ENCODE peak calls at places on chromosomes 11 and 22, in nine cellular contexts. B is uterus; U is neuronal stem cell; G is heart right ventricle; X is mammary epithelial cell; A is tibial artery; R is body of pancreas; Y is CD4-positive, CD25-positive, alpha-beta regulatory T cell; C is prostate gland. L is an unnamed sample.

GRCh38 chr11:70467196-70468085 is 69.1 kb downstream of the CTTN start:
- DNase-seq in B (no peak), U (peak; percentile 56), G (peak; percentile 49), X (peak; percentile 15), A (no peak), R (peak; percentile 53), Y (peak; percentile 31), C (peak; percentile 50), L (peak; percentile 67)

GRCh38 chr11:30772908-30773307 is 186.8 kb upstream of the MPPED2 start:
- DNase-seq in B (no peak), U (no peak), G (no peak), X (no peak), A (no peak), R (no peak), Y (no peak), C (no peak), L (no peak)

GRCh38 chr22:28798810-28799124 is 1.6 kb downstream of the XBP1 start:
- DNase-seq in B (no peak), U (no peak), G (no peak), X (no peak), A (no peak), R (no peak), Y (no peak), C (no peak), L (peak; percentile 21)

GRCh38 chr11:124586247-124586860 is 16.6 kb downstream of the OR8A1 start:
- DNase-seq in B (peak; percentile 18), U (peak; percentile 48), G (peak; percentile 41), X (peak; percentile 37), A (no peak), R (peak; percentile 52), Y (peak; percentile 51), C (peak; percentile 42), L (peak; percentile 80)

GRCh38 chr11:116312560-116313340 is 460.0 kb downstream of the BUD13 start:
- DNase-seq in B (peak; percentile 58), U (no peak), G (peak; percentile 85), X (peak; percentile 10), A (peak; percentile 80), R (peak; percentile 92), Y (no peak), C (peak; percentile 41), L (peak; percentile 93)

GRCh38 chr11:131712897-131713296 is 342.5 kb downstream of the NTM start:
- DNase-seq in B (no peak), U (no peak), G (no peak), X (no peak), A (no peak), R (no peak), Y (no peak), C (no peak), L (no peak)

GRCh38 chr11:4146070-4146764 is 51.6 kb downstream of the RRM1 start:
- DNase-seq in B (no peak), U (no peak), G (no peak), X (no peak), A (no peak), R (no peak), Y (no peak), C (no peak), L (no peak)

GRCh38 chr22:24146791-24147353 is 34.4 kb upstream of the SUSD2 start:
- DNase-seq in B (peak; percentile 64), U (no peak), G (peak; percentile 45), X (no peak), A (peak; percentile 84), R (peak; percentile 58), Y (no peak), C (no peak), L (peak; percentile 74)

GRCh38 chr11:38038777-38039176 is 1440.7 kb upstream of the RAG2 start:
- DNase-seq in B (no peak), U (no peak), G (no peak), X (no peak), A (no peak), R (no peak), Y (no peak), C (no peak), L (no peak)

GRCh38 chr11:102157219-102157618 is 47.0 kb downstream of the YAP1 start:
- DNase-seq in B (peak; percentile 54), U (no peak), G (peak; percentile 67), X (peak; percentile 87), A (peak; percentile 81), R (peak; percentile 74), Y (no peak), C (peak; percentile 64), L (no peak)

GRCh38 chr11:66466225-66467033 is at the start of gene PELI3:
- DNase-seq in B (peak; percentile 97), U (peak; percentile 96), G (peak; percentile 92), X (peak; percentile 78), A (peak; percentile 96), R (peak; percentile 95), Y (peak; percentile 89), C (peak; percentile 91), L (peak; percentile 99)

GRCh38 chr11:11977206-11977938 is 31.1 kb downstream of the DKK3 start:
- DNase-seq in B (peak; percentile 84), U (no peak), G (peak; percentile 83), X (peak; percentile 69), A (peak; percentile 88), R (peak; percentile 60), Y (no peak), C (peak; percentile 29), L (peak; percentile 87)

GRCh38 chr11:72584293-72584921 is 89.8 kb downstream of the PDE2A start:
- DNase-seq in B (no peak), U (no peak), G (peak; percentile 29), X (no peak), A (peak; percentile 84), R (peak; percentile 27), Y (peak; percentile 57), C (no peak), L (peak; percentile 93)

GRCh38 chr11:14237333-14237988 is 121.5 kb downstream of the RRAS2 start:
- DNase-seq in B (no peak), U (no peak), G (no peak), X (no peak), A (no peak), R (no peak), Y (peak; percentile 40), C (no peak), L (no peak)

GRCh38 chr22:25651332-25651731 is 86.9 kb downstream of the GRK3 start:
- DNase-seq in B (no peak), U (no peak), G (no peak), X (no peak), A (no peak), R (no peak), Y (no peak), C (no peak), L (no peak)

GRCh38 chr11:35418282-35418846 is 994 bp downstream of the SLC1A2 start:
- DNase-seq in B (no peak), U (peak; percentile 3), G (no peak), X (no peak), A (no peak), R (peak; percentile 34), Y (no peak), C (no peak), L (no peak)

GRCh38 chr22:25636323-25636722 is 71.8 kb downstream of the GRK3 start:
- DNase-seq in B (no peak), U (no peak), G (no peak), X (no peak), A (no peak), R (no peak), Y (no peak), C (no peak), L (no peak)

GRCh38 chr11:65041206-65042035 is at the start of gene SAC3D1:
- DNase-seq in B (no peak), U (peak; percentile 58), G (peak; percentile 27), X (no peak), A (no peak), R (peak; percentile 63), Y (peak; percentile 79), C (no peak), L (peak; percentile 78)

GRCh38 chr22:22201925-22202343 is 42.7 kb upstream of the VPREB1 start:
- DNase-seq in B (no peak), U (no peak), G (no peak), X (no peak), A (no peak), R (no peak), Y (no peak), C (no peak), L (no peak)
- H3K4me3 ChIP-seq in B (no peak overlapping the region), U (no peak overlapping the region), G (no peak overlapping the region), X (no peak overlapping the region), A (no peak overlapping the region), R (no peak overlapping the region), Y (no peak overlapping the region), C (no peak overlapping the region), L (no peak overlapping the region)

GRCh38 chr11:119319136-119319701 is 2.3 kb upstream of the MCAM start:
- DNase-seq in B (no peak), U (no peak), G (no peak), X (no peak), A (peak; percentile 67), R (no peak), Y (no peak), C (no peak), L (no peak)
- H3K27ac ChIP-seq in B (peak overlapping the region; percentile 94), U (peak overlapping the region; percentile 51), G (peak overlapping the region; percentile 98), X (peak overlapping the region; percentile 73), A (peak overlapping the region; percentile 99), R (peak overlapping the region; percentile 53), Y (peak overlapping the region; percentile 55), C (peak overlapping the region; percentile 81), L (peak overlapping the region; percentile 97)

GRCh38 chr11:106021181-106021966 is 666 bp downstream of the MSANTD4 start:
- DNase-seq in B (no peak), U (no peak), G (no peak), X (no peak), A (no peak), R (no peak), Y (no peak), C (no peak), L (no peak)
- H3K4me1 ChIP-seq in B (peaks cover 9% of the 10 kb centered on the region), U (peaks cover 6% of the 10 kb centered on the region), G (peaks cover 54% of the 10 kb centered on the region), X (peaks cover 17% of the 10 kb centered on the region), A (peaks cover 25% of the 10 kb centered on the region), R (peaks cover 36% of the 10 kb centered on the region), Y (peaks cover 35% of the 10 kb centered on the region), C (no peaks in the 10 kb centered on the region), L (no peaks in the 10 kb centered on the region)

GRCh38 chr11:8167796-8168195 is 1.0 kb downstream of the RIC3 start:
- DNase-seq in B (no peak), U (no peak), G (no peak), X (peak; percentile 8), A (no peak), R (no peak), Y (no peak), C (no peak), L (no peak)
- H3K4me3 ChIP-seq in B (peak overlapping the region; percentile 70), U (peak overlapping the region; percentile 87), G (peak overlapping the region; percentile 75), X (no peak overlapping the region), A (peak overlapping the region; percentile 63), R (peak overlapping the region; percentile 86), Y (peak overlapping the region; percentile 87), C (peak overlapping the region; percentile 62), L (peak overlapping the region; percentile 2)

L was measured in aorta.